ENCODE peak calls at places on chromosomes 7 and 10, in five cellular contexts. C is NCI-H2029, N is cerebellum, A is HTR-8/SVneo, D is aorta. L is an unnamed sample.

GRCh38 chr7:7489546-7489945 is 46.1 kb downstream of the COL28A1 start:
- DNase-seq in C (no peak), A (no peak), N (no peak), D (no peak), L (no peak)

GRCh38 chr7:92260248-92260781 is 14.5 kb downstream of the ANKIB1 start:
- DNase-seq in A (no peak), C (no peak), N (no peak), D (no peak), L (no peak)

GRCh38 chr7:1787241-1787640 is 117.2 kb downstream of the ELFN1 start:
- DNase-seq in D (no peak), C (no peak), N (no peak), A (no peak), L (no peak)

GRCh38 chr10:124744047-124744687 is at the start of gene FAM53B:
- DNase-seq in A (peak; percentile 59), C (peak; percentile 49), D (peak; percentile 90), N (peak; percentile 88), L (peak; percentile 12)

GRCh38 chr7:17583786-17584185 is 285.3 kb downstream of the AHR start:
- DNase-seq in C (no peak), D (no peak), A (no peak), N (no peak), L (no peak)

GRCh38 chr7:8322667-8323066 is 60.7 kb upstream of the ICA1 start:
- DNase-seq in N (no peak), C (no peak), A (no peak), D (no peak), L (no peak)

GRCh38 chr7:100629117-100629711 is 12.1 kb downstream of the TFR2 start:
- DNase-seq in D (no peak), A (no peak), C (no peak), N (no peak), L (no peak)

GRCh38 chr10:123926401-123927264 is 35.0 kb upstream of the CPXM2 start:
- DNase-seq in A (no peak), N (no peak), C (no peak), D (no peak), L (no peak)

GRCh38 chr7:121138262-121138933 is 149.9 kb downstream of the CPED1 start:
- DNase-seq in C (peak; percentile 93), D (no peak), N (no peak), A (no peak), L (peak; percentile 80)

GRCh38 chr7:95636140-95636539 is 39.8 kb upstream of the PDK4 start:
- DNase-seq in A (no peak), N (no peak), D (no peak), C (no peak), L (peak; percentile 19)

GRCh38 chr10:25933653-25934608 is at the start of gene MYO3A:
- DNase-seq in N (no peak), D (no peak), C (peak; percentile 15), A (no peak), L (no peak)

GRCh38 chr10:117548191-117548668 is 5.7 kb downstream of the EMX2 start:
- DNase-seq in A (no peak), C (no peak), D (peak; percentile 4), N (no peak), L (no peak)

GRCh38 chr10:101224910-101225823 is 4.1 kb downstream of the LBX1 start:
- DNase-seq in N (no peak), C (no peak), A (peak; percentile 61), D (no peak), L (no peak)

GRCh38 chr7:131629203-131629871 is 72.9 kb upstream of the PODXL start:
- DNase-seq in A (peak; percentile 76), D (no peak), C (no peak), N (no peak), L (no peak)

GRCh38 chr10:86668297-86669165 is at the start of gene LDB3:
- DNase-seq in A (peak; percentile 71), N (no peak), C (peak; percentile 49), D (peak; percentile 85), L (peak; percentile 84)

GRCh38 chr10:110471566-110472139 is 26.1 kb upstream of the DUSP5 start:
- DNase-seq in D (no peak), A (no peak), N (no peak), C (no peak), L (no peak)

L was measured in DMS79.